ENCODE peak calls at places on chromosome 1, in six cellular contexts. F is mammary epithelial cell, Y is neural progenitor cell, N is astrocyte, A is K562, X is GM23248. Z is an unnamed sample.

GRCh38 chr1:56814205-56814604 is 5.0 kb downstream of the FYB2 start:
- DNase-seq in F (no peak), X (no peak), N (no peak), Y (no peak), A (no peak), Z (no peak)

GRCh38 chr1:36570016-36570415 is 87.3 kb upstream of the CSF3R start:
- DNase-seq in X (no peak), N (no peak), F (no peak), A (no peak), Y (no peak), Z (no peak)

GRCh38 chr1:9699361-9699760 is 47.8 kb downstream of the PIK3CD start:
- DNase-seq in X (no peak), A (no peak), Y (no peak), F (peak), N (no peak), Z (no peak)

GRCh38 chr1:210330279-210330866 is 1.7 kb downstream of the HHAT start:
- DNase-seq in A (peak), X (no peak), Y (no peak), F (peak), N (peak), Z (no peak)

GRCh38 chr1:53395671-53396215 is 63.5 kb upstream of the DMRTB1 start:
- DNase-seq in F (no peak), A (no peak), Y (no peak), N (no peak), X (no peak), Z (no peak)

GRCh38 chr1:76511226-76511625 is 356.1 kb upstream of the ST6GALNAC5 start:
- DNase-seq in A (no peak), F (no peak), N (no peak), Y (peak), X (no peak), Z (no peak)

GRCh38 chr1:48859429-48859828 is 82.7 kb upstream of the BEND5 start:
- DNase-seq in N (peak), X (peak), F (peak), A (no peak), Y (no peak), Z (no peak)

GRCh38 chr1:96843196-96843595 is 121.6 kb downstream of the PTBP2 start:
- DNase-seq in N (peak), X (peak), F (no peak), Y (no peak), A (no peak), Z (no peak)

GRCh38 chr1:164380893-164381292 is 178.1 kb upstream of the PBX1 start:
- DNase-seq in X (peak), Y (no peak), N (peak), F (no peak), A (no peak), Z (no peak)

GRCh38 chr1:223245411-223245810 is 102.4 kb upstream of the TLR5 start:
- DNase-seq in N (no peak), A (no peak), X (no peak), Y (no peak), F (no peak), Z (no peak)

GRCh38 chr1:209190591-209191241 is 392.8 kb upstream of the CAMK1G start:
- DNase-seq in X (peak), Y (peak), N (peak), A (peak), F (peak), Z (peak)

DNA sequence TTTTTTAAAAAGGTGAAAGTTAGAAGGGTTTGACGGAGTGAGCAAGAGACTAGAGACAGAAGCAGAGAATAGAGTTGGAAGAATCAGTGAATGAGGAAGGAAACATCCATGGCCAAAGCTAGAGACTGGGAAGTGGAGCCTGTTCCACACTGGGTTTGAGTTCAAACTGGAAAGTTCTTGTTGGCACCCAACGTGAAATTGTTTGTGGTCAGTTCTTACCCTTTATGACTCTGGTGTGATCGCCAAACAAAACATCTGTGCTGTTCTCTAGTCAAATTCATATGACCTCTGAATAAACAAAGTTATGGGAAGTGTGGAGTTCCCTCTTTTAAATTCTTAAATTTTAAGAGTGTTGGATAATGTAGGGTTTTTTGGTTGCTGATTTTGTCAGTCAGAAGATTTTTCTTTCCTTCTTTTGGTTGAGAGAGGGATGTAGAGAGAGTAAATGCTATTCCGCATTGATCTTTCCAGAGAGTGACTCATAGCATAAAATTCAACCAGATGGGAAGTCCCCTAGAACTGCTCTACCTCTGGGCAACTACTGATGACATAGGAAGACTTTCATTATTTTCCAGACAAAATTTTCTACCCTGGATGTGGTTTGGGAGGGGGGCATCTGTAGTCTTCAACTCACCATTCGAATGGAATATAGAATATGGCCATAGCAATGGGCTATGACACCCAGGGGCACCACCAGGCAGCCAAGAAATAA is 36.4 kb downstream of the CHML start:
- DNase-seq in N (peak), X (peak), F (peak), Y (no peak), A (no peak), Z (no peak)
- TF ChIP-seq EZH2 in N (no peak), X (no peak), F (no peak), Y (no peak), A (no peak), Z (no peak)

DNA sequence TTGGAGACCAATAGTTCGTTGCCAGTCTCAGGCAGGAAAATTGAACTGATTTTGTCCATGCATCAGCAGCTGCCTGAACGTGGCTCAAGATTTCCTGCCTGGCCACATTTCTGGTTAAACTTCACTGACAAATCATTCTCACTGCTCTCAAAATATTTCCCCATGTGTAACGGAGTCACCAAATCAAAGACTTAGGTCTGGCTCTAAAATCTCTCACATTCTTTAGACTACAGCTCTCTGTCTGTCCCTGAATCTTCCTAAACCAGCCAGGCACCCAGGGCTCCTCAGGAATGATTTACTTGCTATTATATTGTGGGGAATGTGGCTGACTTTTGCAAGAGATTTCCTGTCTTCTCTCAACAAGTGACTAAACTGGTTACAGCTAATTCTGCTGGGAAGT is 49.2 kb upstream of the GJA8 start:
- DNase-seq in A (no peak), X (peak), F (peak), N (peak), Y (no peak), Z (peak)
- H2AFZ ChIP-seq in A (no peak), X (peak), F (peak), N (no peak), Y (no peak), Z (peak)

DNA sequence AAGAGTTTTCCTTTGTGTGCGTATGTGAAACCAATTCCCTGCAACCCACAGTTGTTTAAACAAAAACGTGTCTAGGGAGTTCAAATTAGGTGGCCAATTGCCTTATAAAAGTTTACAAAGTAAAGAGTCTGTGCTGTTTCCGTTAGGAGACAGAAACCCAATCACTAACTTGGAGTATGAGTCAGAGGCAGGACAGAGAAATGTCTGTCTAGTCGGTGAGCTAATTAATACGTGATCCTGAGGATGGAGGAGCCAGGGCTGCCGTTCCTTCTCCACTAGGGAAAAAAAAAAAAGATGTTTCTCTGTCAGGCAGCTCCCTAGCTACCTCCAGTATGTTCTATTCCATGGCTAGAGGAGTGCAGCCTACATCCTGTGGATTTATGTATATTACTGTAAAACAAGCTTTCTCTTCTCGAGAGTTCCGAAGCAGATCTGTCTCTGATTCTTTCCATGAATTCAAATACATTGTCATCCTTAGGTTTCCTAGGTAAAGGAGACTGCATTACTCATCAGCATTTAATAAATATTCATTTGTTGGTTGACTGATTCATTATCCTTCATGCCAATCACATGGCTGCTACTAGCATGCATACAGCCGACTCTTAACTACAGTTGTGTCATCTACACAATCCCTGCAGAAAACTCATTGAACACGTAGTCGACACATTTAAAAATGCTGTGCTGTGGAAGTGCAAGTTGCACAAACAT is 430.6 kb downstream of the KIF26B start:
- DNase-seq in N (peak), F (peak), X (peak), A (no peak), Y (no peak), Z (no peak)
- H3K4me2 ChIP-seq in N (peak), F (no peak), X (peak), A (no peak), Y (no peak), Z (no peak)

DNA sequence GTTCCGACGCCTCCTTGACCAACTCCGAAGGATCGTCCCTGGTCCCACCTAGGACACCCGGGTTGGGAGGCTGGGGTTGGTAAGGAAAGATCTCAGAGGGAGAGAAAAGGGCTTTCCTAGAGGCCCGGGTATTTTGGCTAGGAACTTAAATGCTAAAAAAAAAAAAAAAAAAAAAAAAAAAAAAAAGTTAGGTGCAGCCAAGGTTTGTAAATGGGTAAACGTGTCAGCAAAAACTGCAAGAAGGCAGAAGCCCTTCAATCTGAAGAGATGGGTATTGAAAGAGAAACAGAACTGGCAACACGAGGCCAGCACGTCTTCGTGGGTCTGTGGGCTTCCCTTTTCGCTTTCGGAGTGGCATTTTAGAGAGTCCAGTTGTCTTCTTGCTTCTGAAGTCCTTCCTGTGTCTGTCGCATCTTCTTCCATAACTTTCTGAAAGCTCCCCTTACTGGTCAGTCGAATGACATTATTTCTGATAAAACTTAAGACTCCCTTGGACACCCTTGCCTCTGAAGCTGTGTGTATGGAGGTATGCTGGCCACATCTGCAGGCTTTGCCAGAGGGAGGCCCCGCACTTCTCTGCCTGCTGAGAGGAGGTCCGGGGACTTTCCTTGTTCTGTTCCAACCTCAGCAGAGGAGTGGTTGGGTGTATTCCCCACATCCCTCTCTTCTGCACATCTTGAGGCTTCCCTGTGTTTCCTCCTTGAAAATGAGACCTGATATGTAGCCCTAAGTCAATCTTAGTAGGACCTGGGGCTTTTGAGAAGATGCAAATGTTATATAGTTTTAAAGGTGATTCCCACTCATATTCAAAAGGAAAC is 745 bp downstream of the RCSD1 start:
- DNase-seq in X (no peak), A (no peak), N (no peak), Y (no peak), F (no peak), Z (no peak)
- TF ChIP-seq EZH2 in X (no peak), A (no peak), N (no peak), Y (peak), F (no peak), Z (peak)

DNA sequence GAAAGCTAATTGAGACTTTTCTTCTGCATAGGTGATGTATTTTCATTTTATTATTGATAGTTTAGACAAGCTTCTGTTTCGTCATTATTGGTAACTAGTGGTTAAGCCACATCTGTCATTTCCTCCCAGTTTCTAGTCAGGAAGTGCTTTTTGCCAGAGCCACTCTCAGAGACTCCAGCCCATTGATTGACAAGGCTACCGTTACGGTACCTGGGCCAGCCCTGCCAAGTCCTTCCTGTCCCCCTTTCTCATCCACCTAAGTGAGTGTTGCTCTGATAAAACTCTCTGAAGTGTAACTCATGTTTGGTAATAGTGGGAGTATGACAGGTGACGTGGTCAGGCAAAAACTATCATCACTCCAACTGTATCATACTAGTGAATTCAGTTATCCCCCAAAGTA is 29.6 kb upstream of the AGL start:
- DNase-seq in X (no peak), Y (no peak), F (no peak), A (no peak), N (no peak), Z (no peak)
- H2AFZ ChIP-seq in X (no peak), Y (no peak), F (no peak), A (peak), N (no peak), Z (peak)

DNA sequence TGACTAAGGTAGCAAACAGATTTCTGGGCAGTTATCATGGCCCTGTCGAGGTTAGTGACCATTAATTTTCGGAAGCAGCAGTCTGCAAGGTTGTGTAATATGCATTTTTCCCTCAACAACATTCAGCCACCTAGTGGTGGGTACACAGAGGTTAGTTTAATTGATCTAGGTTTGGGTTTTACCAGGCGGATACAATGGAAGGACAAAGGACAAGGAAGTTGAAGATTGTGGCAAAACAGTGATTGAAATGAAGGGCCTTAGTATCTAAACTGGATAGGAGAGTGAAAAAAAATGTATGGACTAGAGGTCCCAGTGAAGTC is 2.6 kb downstream of the ARMH1 start:
- DNase-seq in N (peak), F (peak), X (peak), Y (peak), A (peak), Z (peak)
- H3K4me2 ChIP-seq in N (no peak), F (no peak), X (no peak), Y (no peak), A (no peak), Z (no peak)

GRCh38 chr1:41381691-41382530 is 20.7 kb downstream of the FOXO6 start:
- DNase-seq in F (no peak), A (no peak), Y (peak), X (peak), N (no peak), Z (peak)
- TF ChIP-seq EZH2 in F (no peak), A (no peak), Y (peak), X (no peak), N (no peak), Z (peak)

GRCh38 chr1:81695741-81696140 is 105.0 kb upstream of the ADGRL2 start:
- DNase-seq in N (peak), F (peak), Y (no peak), A (no peak), X (peak), Z (peak)

GRCh38 chr1:81689531-81689941 is 111.2 kb upstream of the ADGRL2 start:
- DNase-seq in Y (no peak), F (peak), N (peak), X (peak), A (no peak), Z (no peak)

GRCh38 chr1:81693316-81693715 is 107.4 kb upstream of the ADGRL2 start:
- DNase-seq in X (no peak), F (no peak), N (no peak), A (no peak), Y (no peak), Z (no peak)

GRCh38 chr1:81690881-81691453 is 109.8 kb upstream of the ADGRL2 start:
- DNase-seq in X (peak), F (no peak), Y (no peak), A (no peak), N (no peak), Z (no peak)
- H2AFZ ChIP-seq in X (peak), F (peak), Y (peak), A (no peak), N (no peak), Z (no peak)

DNA sequence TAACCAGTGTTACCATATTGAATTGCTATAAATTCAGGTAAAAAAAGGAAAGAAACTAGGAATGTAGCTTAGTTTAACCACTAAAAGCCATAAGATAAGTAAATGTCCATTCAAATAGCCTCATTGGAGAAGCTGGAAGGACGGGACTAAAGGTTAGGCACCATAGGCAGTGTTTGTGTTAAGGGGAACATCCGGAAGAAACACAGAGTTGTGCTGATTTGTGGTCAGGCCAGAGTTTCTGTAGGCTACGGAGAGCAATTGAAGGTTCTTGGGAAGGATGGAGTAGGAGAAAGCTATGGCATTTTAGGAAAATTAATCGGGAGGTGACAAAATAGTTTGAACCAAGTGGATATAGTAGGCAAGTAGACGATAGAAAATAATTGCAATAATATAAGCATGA is 1.3 kb upstream of the KCNJ10 start:
- DNase-seq in N (no peak), F (no peak), X (no peak), A (no peak), Y (no peak), Z (no peak)
- H3K4me2 ChIP-seq in N (no peak), F (no peak), X (no peak), A (no peak), Y (no peak), Z (no peak)